ENCODE peak calls at places on chromosomes 4 and X, in eight cellular contexts. A is anterior cingulate cortex, X is IMR-90, K is fibroblast of pulmonary artery, E is tibial artery, M is GM03348, F is mammary epithelial cell, P is H4. I is an unnamed sample.
A peak's percentile ranks its signal among the peaks of the same experiment; 100 is the strongest.

GRCh38 chr4:6887591-6888371 is 21.8 kb upstream of the TBC1D14 start:
- DNase-seq in P (no peak), X (no peak), A (no peak), E (peak; percentile 64), M (no peak), F (no peak), K (no peak), I (no peak)

GRCh38 chr4:113604955-113605354 is 156.6 kb downstream of the CAMK2D start:
- DNase-seq in M (peak; percentile 33), F (no peak), E (no peak), X (peak; percentile 64), K (peak; percentile 8), A (no peak), P (no peak), I (no peak)

GRCh38 chr4:146368209-146368608 is 153.5 kb downstream of the SLC10A7 start:
- DNase-seq in E (no peak), M (no peak), X (no peak), P (no peak), K (peak; percentile 70), A (no peak), F (no peak), I (no peak)

GRCh38 chrX:10582215-10582733 is 38.1 kb downstream of the MID1 start:
- DNase-seq in X (peak; percentile 61), P (no peak), E (no peak), K (peak; percentile 57), F (no peak), M (no peak), A (no peak), I (no peak)

GRCh38 chr4:115851918-115852766 is 738.7 kb upstream of the NDST4 start:
- DNase-seq in K (peak; percentile 2), E (peak; percentile 55), F (peak; percentile 32), M (peak; percentile 5), A (no peak), P (peak; percentile 67), X (no peak), I (no peak)

GRCh38 chr4:67549123-67549522 is 3.8 kb upstream of the CENPC start:
- DNase-seq in F (peak; percentile 35), M (no peak), E (no peak), K (peak; percentile 62), X (no peak), P (no peak), A (no peak), I (no peak)

GRCh38 chr4:124157781-124158180 is 554.8 kb downstream of the ANKRD50 start:
- DNase-seq in A (no peak), E (no peak), M (no peak), X (no peak), K (no peak), F (no peak), P (no peak), I (no peak)

GRCh38 chr4:100278567-100278966 is 88.3 kb upstream of the DDIT4L start:
- DNase-seq in K (no peak), F (peak; percentile 87), E (no peak), P (no peak), M (no peak), X (no peak), A (no peak), I (no peak)

GRCh38 chrX:82782014-82782413 is 726.1 kb upstream of the POU3F4 start:
- DNase-seq in E (no peak), K (no peak), P (no peak), X (no peak), M (no peak), F (no peak), A (no peak), I (no peak)

GRCh38 chrX:46573896-46574336 is 351 bp downstream of the CHST7 start:
- DNase-seq in M (peak; percentile 32), X (peak; percentile 48), P (peak; percentile 15), A (no peak), F (peak; percentile 64), K (peak; percentile 59), E (peak; percentile 67), I (no peak)

GRCh38 chr4:115113382-115114106 is at the start of gene NDST4:
- DNase-seq in M (peak; percentile 7), X (no peak), F (peak; percentile 9), P (peak; percentile 48), K (peak; percentile 3), E (no peak), A (peak; percentile 9), I (no peak)

I was measured in AG09319.